ENCODE peak calls at places on chromosomes 3 and 15, in five cellular contexts. G is transverse colon; M is CD8-positive, alpha-beta memory T cell; Y is breast epithelium; E is fibroblast of lung. X is an unnamed sample. For H3K4me1, the result is how much of the 10 kb centered on the place peaks cover.

GRCh38 chr15:73265536-73266153 is 103.1 kb downstream of the HCN4 start:
- DNase-seq in G (peak), M (peak), Y (no peak), E (peak), X (peak)

GRCh38 chr3:159280326-159280725 is 478.5 kb downstream of the MFSD1 start:
- DNase-seq in G (no peak), M (no peak), Y (no peak), E (no peak), X (peak)

GRCh38 chr15:39177561-39177960 is 403.3 kb upstream of the THBS1 start:
- DNase-seq in G (no peak), M (no peak), Y (peak), E (no peak), X (peak)

GRCh38 chr3:155404486-155404885 is 111.0 kb upstream of the STRIT1 start:
- DNase-seq in G (no peak), M (no peak), Y (no peak), E (no peak), X (no peak)

GRCh38 chr3:183261103-183261502 is 8.1 kb downstream of the B3GNT5 start:
- DNase-seq in G (no peak), M (no peak), Y (no peak), E (no peak), X (no peak)

GRCh38 chr3:197242784-197243432 is 55.5 kb downstream of the DLG1 start:
- DNase-seq in G (no peak), M (no peak), Y (no peak), E (no peak), X (peak)

GRCh38 chr3:129501630-129502029 is 26.8 kb upstream of the RHO start:
- DNase-seq in G (no peak), M (no peak), Y (no peak), E (no peak), X (no peak)

GRCh38 chr15:69478259-69478687 is 25.7 kb downstream of the RPLP1 start:
- DNase-seq in G (peak), M (no peak), Y (no peak), E (peak), X (no peak)

GRCh38 chr15:72033285-72033684 is 84.7 kb downstream of the MYO9A start:
- DNase-seq in G (no peak), M (no peak), Y (no peak), E (no peak), X (no peak)

GRCh38 chr15:55358471-55358870 is 39.4 kb downstream of the PIGB start:
- DNase-seq in G (no peak), M (no peak), Y (no peak), E (no peak), X (no peak)

GRCh38 chr15:55360256-55360655 is 41.2 kb downstream of the PIGB start:
- DNase-seq in G (no peak), M (no peak), Y (no peak), E (no peak), X (no peak)

GRCh38 chr15:55361048-55361447 is 42.0 kb downstream of the PIGB start:
- DNase-seq in G (no peak), M (no peak), Y (no peak), E (no peak), X (no peak)

GRCh38 chr15:55357774-55358173 is 38.8 kb downstream of the PIGB start:
- DNase-seq in G (no peak), M (no peak), Y (no peak), E (peak), X (no peak)

DNA sequence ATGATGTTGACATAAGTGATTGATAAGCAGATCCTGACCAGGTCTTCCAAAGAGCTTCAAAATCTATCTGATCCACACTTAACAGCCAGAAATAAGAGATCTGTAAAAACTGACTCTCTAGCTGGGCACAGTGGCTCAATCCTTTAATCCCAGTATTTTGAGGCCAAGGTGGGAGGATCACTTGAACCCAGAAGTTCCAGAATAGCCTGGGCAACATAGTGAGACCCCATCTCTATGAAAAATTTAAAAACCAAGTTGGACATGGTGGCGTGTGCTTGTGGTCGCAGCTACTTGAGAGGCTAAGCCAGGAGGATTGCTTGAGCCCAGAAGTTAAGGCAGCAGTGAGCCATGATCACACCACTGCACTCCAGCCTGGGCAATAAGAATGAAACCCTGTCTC is 43.6 kb downstream of the PIGB start:
- DNase-seq in G (no peak), M (no peak), Y (no peak), E (no peak), X (no peak)
- H3K4me1 ChIP-seq in G (under half), M (under half), Y (under half), E (under half), X (under half)

GRCh38 chr3:141240290-141241247 is 8.9 kb downstream of the PXYLP1 start:
- DNase-seq in G (no peak), M (no peak), Y (no peak), E (no peak), X (no peak)
- H3K4me1 ChIP-seq in G (under half), M (under half), Y (under half), E (under half), X (under half)

GRCh38 chr15:91384189-91384720 is 284.2 kb downstream of the SV2B start:
- DNase-seq in G (no peak), M (no peak), Y (no peak), E (no peak), X (no peak)

GRCh38 chr15:91383532-91383931 is 283.5 kb downstream of the SV2B start:
- DNase-seq in G (no peak), M (no peak), Y (no peak), E (no peak), X (no peak)

GRCh38 chr15:91380114-91380513 is 280.1 kb downstream of the SV2B start:
- DNase-seq in G (no peak), M (no peak), Y (no peak), E (no peak), X (peak)

GRCh38 chr15:91385301-91385700 is 285.2 kb downstream of the SV2B start:
- DNase-seq in G (no peak), M (no peak), Y (no peak), E (no peak), X (peak)
- H3K4me1 ChIP-seq in G (under half), M (under half), Y (under half), E (under half), X (under half)

GRCh38 chr15:90001062-90001682 is at the start of gene ZNF710:
- DNase-seq in G (peak), M (peak), Y (peak), E (peak), X (peak)
- H3K4me1 ChIP-seq in G (half or more), M (under half), Y (under half), E (under half), X (under half)

GRCh38 chr3:32413845-32414526 is 22.3 kb downstream of the CMTM7 start:
- DNase-seq in G (no peak), M (no peak), Y (no peak), E (no peak), X (peak)

GRCh38 chr3:32412887-32413286 is 21.2 kb downstream of the CMTM7 start:
- DNase-seq in G (no peak), M (no peak), Y (no peak), E (no peak), X (no peak)

GRCh38 chr3:32410367-32411246 is 19.0 kb downstream of the CMTM7 start:
- DNase-seq in G (no peak), M (no peak), Y (peak), E (no peak), X (no peak)

GRCh38 chr3:32414527-32415202 is 23.0 kb downstream of the CMTM7 start:
- DNase-seq in G (peak), M (peak), Y (no peak), E (peak), X (peak)

GRCh38 chr3:32411442-32411841 is 19.8 kb downstream of the CMTM7 start:
- DNase-seq in G (no peak), M (no peak), Y (no peak), E (no peak), X (no peak)
- H3K4me1 ChIP-seq in G (under half), M (under half), Y (under half), E (under half), X (under half)

DNA sequence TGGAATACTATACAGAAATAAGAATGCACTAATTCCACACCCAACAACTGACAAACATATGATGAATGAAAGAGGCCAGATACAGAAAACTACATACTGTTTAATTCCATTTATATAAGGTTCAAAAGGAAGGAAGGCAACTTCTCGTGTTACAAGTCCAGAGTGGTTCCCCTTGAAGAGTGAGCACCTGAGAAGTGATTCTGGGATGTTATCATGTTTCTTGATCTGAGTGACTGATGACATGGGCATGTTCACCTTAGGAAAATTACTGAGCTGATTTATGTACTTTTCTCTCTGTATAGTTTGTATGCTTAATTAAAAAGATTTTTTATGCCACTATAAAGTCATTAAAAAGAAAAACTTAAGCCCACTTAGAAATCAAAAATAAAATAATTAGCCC is 13.6 kb downstream of the CCDC12 start:
- DNase-seq in G (no peak), M (no peak), Y (no peak), E (no peak), X (no peak)
- H3K4me1 ChIP-seq in G (half or more), M (half or more), Y (under half), E (under half), X (under half)

GRCh38 chr3:8914491-8914890 is 48.8 kb downstream of the RAD18 start:
- DNase-seq in G (no peak), M (no peak), Y (no peak), E (no peak), X (no peak)

GRCh38 chr3:8903191-8903590 is 60.1 kb downstream of the RAD18 start:
- DNase-seq in G (no peak), M (no peak), Y (no peak), E (no peak), X (no peak)

GRCh38 chr3:8911781-8912180 is 51.5 kb downstream of the RAD18 start:
- DNase-seq in G (no peak), M (no peak), Y (no peak), E (no peak), X (no peak)

DNA sequence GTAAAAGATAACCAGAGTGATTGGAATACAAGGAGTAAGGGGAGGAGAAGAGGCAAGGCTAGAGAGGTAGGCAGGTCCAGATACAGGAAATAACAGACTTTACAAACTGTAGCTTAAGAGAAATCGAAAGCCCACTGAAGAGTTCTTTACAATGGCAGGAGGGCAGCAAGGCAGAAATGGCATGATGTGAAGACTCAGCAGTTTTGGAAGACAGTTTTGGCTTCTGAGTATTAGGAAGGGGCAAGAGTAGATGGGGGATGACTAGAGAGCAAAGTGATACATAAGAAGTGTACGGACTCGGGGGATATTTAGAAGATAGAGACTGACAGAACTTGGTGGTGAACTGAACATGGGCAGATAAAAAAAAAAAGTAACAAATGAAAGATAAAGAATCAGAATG is 54.1 kb downstream of the RAD18 start:
- DNase-seq in G (no peak), M (no peak), Y (no peak), E (no peak), X (no peak)
- H3K4me1 ChIP-seq in G (under half), M (under half), Y (under half), E (under half), X (under half)

GRCh38 chr15:78979456-78980320 is 34.8 kb upstream of the CTSH start:
- DNase-seq in G (peak), M (peak), Y (peak), E (peak), X (peak)

GRCh38 chr15:78976691-78977090 is 31.8 kb upstream of the CTSH start:
- DNase-seq in G (no peak), M (no peak), Y (no peak), E (no peak), X (no peak)

GRCh38 chr15:78977091-78977571 is 32.3 kb upstream of the CTSH start:
- DNase-seq in G (no peak), M (no peak), Y (no peak), E (no peak), X (no peak)

GRCh38 chr15:78978601-78979179 is 33.8 kb upstream of the CTSH start:
- DNase-seq in G (no peak), M (no peak), Y (no peak), E (no peak), X (no peak)

DNA sequence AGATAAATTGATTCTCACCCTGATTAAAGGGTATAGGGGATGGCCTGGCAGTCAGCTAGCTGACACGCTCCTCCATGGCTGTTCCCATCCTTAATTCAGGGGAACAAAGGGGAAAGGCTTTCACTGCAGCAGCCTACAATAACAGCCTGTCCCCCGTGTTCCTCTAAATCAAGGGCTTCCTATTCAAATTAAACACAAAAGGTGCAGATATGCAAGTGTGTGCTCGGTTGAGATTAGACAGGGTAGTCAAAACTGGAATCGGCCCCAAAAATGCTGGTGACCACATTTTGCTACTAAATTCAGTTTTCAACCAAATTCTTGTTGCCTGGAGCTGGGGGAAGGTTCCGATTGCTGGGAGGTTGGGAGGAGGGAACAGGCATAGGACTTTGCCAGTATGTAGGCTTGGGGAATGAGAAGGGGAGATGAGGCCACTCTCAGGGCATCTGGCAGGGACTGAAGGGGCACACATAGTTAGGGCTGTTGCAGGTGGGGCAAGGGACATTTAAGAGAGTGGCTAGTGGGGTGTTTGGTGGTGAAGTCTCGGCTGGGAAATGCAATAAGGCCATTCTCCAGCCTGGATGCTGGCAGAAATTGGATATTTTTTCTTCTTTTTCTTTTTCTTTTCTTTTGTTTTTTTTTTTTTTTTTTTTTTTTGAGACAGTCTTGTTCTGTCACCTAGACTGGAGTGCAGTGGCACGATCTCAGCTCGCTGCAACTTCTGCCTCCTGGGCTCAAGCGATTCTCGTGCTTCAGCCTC is 32.9 kb upstream of the CTSH start:
- DNase-seq in G (no peak), M (no peak), Y (no peak), E (no peak), X (no peak)
- H3K4me1 ChIP-seq in G (under half), M (under half), Y (under half), E (under half), X (under half)

GRCh38 chr3:10823516-10823818 is 7.4 kb downstream of the SLC6A11 start:
- DNase-seq in G (no peak), M (no peak), Y (no peak), E (no peak), X (no peak)
- H3K4me1 ChIP-seq in G (under half), M (under half), Y (under half), E (under half), X (under half)

GRCh38 chr15:74402873-74403589 is 30.7 kb downstream of the SEMA7A start:
- DNase-seq in G (peak), M (peak), Y (no peak), E (no peak), X (no peak)

GRCh38 chr15:74402337-74402839 is 31.4 kb downstream of the SEMA7A start:
- DNase-seq in G (no peak), M (peak), Y (no peak), E (no peak), X (no peak)

GRCh38 chr15:74399511-74400312 is 32.3 kb upstream of the CYP11A1 start:
- DNase-seq in G (peak), M (peak), Y (no peak), E (peak), X (no peak)

GRCh38 chr15:74400313-74400850 is 32.9 kb upstream of the CYP11A1 start:
- DNase-seq in G (no peak), M (no peak), Y (no peak), E (no peak), X (no peak)

GRCh38 chr15:74400915-74401757 is 32.6 kb downstream of the SEMA7A start:
- DNase-seq in G (no peak), M (no peak), Y (no peak), E (no peak), X (peak)
- H3K4me1 ChIP-seq in G (under half), M (half or more), Y (under half), E (under half), X (under half)

X was measured in foreskin keratinocyte.